ENCODE peak calls at places on chromosomes 3 and 15, in six cellular contexts. One of them, this sample, is unnamed.

GRCh38 chr3:88151358-88151757 is 1.6 kb downstream of the C3orf38 start:
- DNase-seq in stimulated activated CD8-positive, alpha-beta memory T cell treated with anti-CD3 and anti-CD28 coated beads, Interleukin-2, amount 100 ng/mL, for 48 hours: no peak
- DNase-seq in NCI-H1092: no peak
- DNase-seq in caudate nucleus: no peak
- DNase-seq in GM23338: no peak
- DNase-seq in psoas muscle: no peak
- DNase-seq in this sample: no peak

GRCh38 chr3:110576962-110577361 is 494.7 kb upstream of the NECTIN3 start:
- DNase-seq in stimulated activated CD8-positive, alpha-beta memory T cell treated with anti-CD3 and anti-CD28 coated beads, Interleukin-2, amount 100 ng/mL, for 48 hours: no peak
- DNase-seq in NCI-H1092: no peak
- DNase-seq in caudate nucleus: no peak
- DNase-seq in GM23338: peak
- DNase-seq in psoas muscle: no peak
- DNase-seq in this sample: no peak

GRCh38 chr15:51935466-51936118 is 36.0 kb downstream of the LEO1 start:
- DNase-seq in stimulated activated CD8-positive, alpha-beta memory T cell treated with anti-CD3 and anti-CD28 coated beads, Interleukin-2, amount 100 ng/mL, for 48 hours: no peak
- DNase-seq in NCI-H1092: no peak
- DNase-seq in caudate nucleus: no peak
- DNase-seq in GM23338: no peak
- DNase-seq in psoas muscle: no peak
- DNase-seq in this sample: no peak

GRCh38 chr3:37995652-37996641 is 5.4 kb downstream of the VILL start:
- DNase-seq in stimulated activated CD8-positive, alpha-beta memory T cell treated with anti-CD3 and anti-CD28 coated beads, Interleukin-2, amount 100 ng/mL, for 48 hours: no peak
- DNase-seq in NCI-H1092: no peak
- DNase-seq in caudate nucleus: no peak
- DNase-seq in GM23338: no peak
- DNase-seq in psoas muscle: no peak
- DNase-seq in this sample: no peak

GRCh38 chr15:58070801-58071418 is 5.4 kb upstream of the ALDH1A2 start:
- DNase-seq in stimulated activated CD8-positive, alpha-beta memory T cell treated with anti-CD3 and anti-CD28 coated beads, Interleukin-2, amount 100 ng/mL, for 48 hours: no peak
- DNase-seq in NCI-H1092: no peak
- DNase-seq in caudate nucleus: no peak
- DNase-seq in GM23338: peak
- DNase-seq in psoas muscle: peak
- DNase-seq in this sample: peak

GRCh38 chr3:111084911-111085310 is 13.3 kb downstream of the NECTIN3 start:
- DNase-seq in stimulated activated CD8-positive, alpha-beta memory T cell treated with anti-CD3 and anti-CD28 coated beads, Interleukin-2, amount 100 ng/mL, for 48 hours: no peak
- DNase-seq in NCI-H1092: no peak
- DNase-seq in caudate nucleus: no peak
- DNase-seq in GM23338: no peak
- DNase-seq in psoas muscle: no peak
- DNase-seq in this sample: no peak

GRCh38 chr3:196914866-196915265 is 27.5 kb downstream of the NCBP2 start:
- DNase-seq in stimulated activated CD8-positive, alpha-beta memory T cell treated with anti-CD3 and anti-CD28 coated beads, Interleukin-2, amount 100 ng/mL, for 48 hours: no peak
- DNase-seq in NCI-H1092: no peak
- DNase-seq in caudate nucleus: no peak
- DNase-seq in GM23338: peak
- DNase-seq in psoas muscle: no peak
- DNase-seq in this sample: no peak

GRCh38 chr15:51735211-51735610 is 2.2 kb downstream of the LYSMD2 start:
- DNase-seq in stimulated activated CD8-positive, alpha-beta memory T cell treated with anti-CD3 and anti-CD28 coated beads, Interleukin-2, amount 100 ng/mL, for 48 hours: no peak
- DNase-seq in NCI-H1092: no peak
- DNase-seq in caudate nucleus: no peak
- DNase-seq in GM23338: no peak
- DNase-seq in psoas muscle: no peak
- DNase-seq in this sample: no peak

GRCh38 chr3:104180906-104181305 is 1185.8 kb upstream of the ALCAM start:
- DNase-seq in stimulated activated CD8-positive, alpha-beta memory T cell treated with anti-CD3 and anti-CD28 coated beads, Interleukin-2, amount 100 ng/mL, for 48 hours: no peak
- DNase-seq in NCI-H1092: no peak
- DNase-seq in caudate nucleus: no peak
- DNase-seq in GM23338: no peak
- DNase-seq in psoas muscle: no peak
- DNase-seq in this sample: no peak

GRCh38 chr15:20352241-20353200 is 189.1 kb downstream of the GOLGA6L6 start:
- DNase-seq in stimulated activated CD8-positive, alpha-beta memory T cell treated with anti-CD3 and anti-CD28 coated beads, Interleukin-2, amount 100 ng/mL, for 48 hours: no peak
- DNase-seq in NCI-H1092: no peak
- DNase-seq in caudate nucleus: no peak
- DNase-seq in GM23338: no peak
- DNase-seq in psoas muscle: peak
- DNase-seq in this sample: no peak

GRCh38 chr3:42375121-42375520 is 35.3 kb downstream of the LYZL4 start:
- DNase-seq in stimulated activated CD8-positive, alpha-beta memory T cell treated with anti-CD3 and anti-CD28 coated beads, Interleukin-2, amount 100 ng/mL, for 48 hours: no peak
- DNase-seq in NCI-H1092: no peak
- DNase-seq in caudate nucleus: no peak
- DNase-seq in GM23338: no peak
- DNase-seq in psoas muscle: no peak
- DNase-seq in this sample: no peak

GRCh38 chr15:95326689-95327525 is 1003.6 kb upstream of the NR2F2 start:
- DNase-seq in stimulated activated CD8-positive, alpha-beta memory T cell treated with anti-CD3 and anti-CD28 coated beads, Interleukin-2, amount 100 ng/mL, for 48 hours: no peak
- DNase-seq in NCI-H1092: peak
- DNase-seq in caudate nucleus: peak
- DNase-seq in GM23338: peak
- DNase-seq in psoas muscle: peak
- DNase-seq in this sample: no peak

GRCh38 chr3:177750436-177750835 is 553.2 kb upstream of the TBL1XR1 start:
- DNase-seq in stimulated activated CD8-positive, alpha-beta memory T cell treated with anti-CD3 and anti-CD28 coated beads, Interleukin-2, amount 100 ng/mL, for 48 hours: no peak
- DNase-seq in NCI-H1092: no peak
- DNase-seq in caudate nucleus: no peak
- DNase-seq in GM23338: no peak
- DNase-seq in psoas muscle: no peak
- DNase-seq in this sample: no peak

GRCh38 chr3:28973621-28974020 is 307.2 kb upstream of the RBMS3 start:
- DNase-seq in stimulated activated CD8-positive, alpha-beta memory T cell treated with anti-CD3 and anti-CD28 coated beads, Interleukin-2, amount 100 ng/mL, for 48 hours: no peak
- DNase-seq in NCI-H1092: no peak
- DNase-seq in caudate nucleus: no peak
- DNase-seq in GM23338: no peak
- DNase-seq in psoas muscle: no peak
- DNase-seq in this sample: no peak

GRCh38 chr15:77112819-77113569 is 42.1 kb upstream of the TSPAN3 start:
- DNase-seq in stimulated activated CD8-positive, alpha-beta memory T cell treated with anti-CD3 and anti-CD28 coated beads, Interleukin-2, amount 100 ng/mL, for 48 hours: no peak
- DNase-seq in NCI-H1092: no peak
- DNase-seq in caudate nucleus: no peak
- DNase-seq in GM23338: peak
- DNase-seq in psoas muscle: no peak
- DNase-seq in this sample: no peak

GRCh38 chr15:92667291-92667904 is 11.8 kb upstream of the FAM174B start:
- DNase-seq in stimulated activated CD8-positive, alpha-beta memory T cell treated with anti-CD3 and anti-CD28 coated beads, Interleukin-2, amount 100 ng/mL, for 48 hours: no peak
- DNase-seq in NCI-H1092: peak
- DNase-seq in caudate nucleus: no peak
- DNase-seq in GM23338: no peak
- DNase-seq in psoas muscle: no peak
- DNase-seq in this sample: no peak

GRCh38 chr3:14789221-14789620 is 29.5 kb upstream of the FGD5 start:
- DNase-seq in stimulated activated CD8-positive, alpha-beta memory T cell treated with anti-CD3 and anti-CD28 coated beads, Interleukin-2, amount 100 ng/mL, for 48 hours: no peak
- DNase-seq in NCI-H1092: no peak
- DNase-seq in caudate nucleus: no peak
- DNase-seq in GM23338: no peak
- DNase-seq in psoas muscle: no peak
- DNase-seq in this sample: no peak